ENCODE peak calls at places on chromosomes 11 and 22, in five cellular contexts. F, T, B, J and A are unnamed samples.

GRCh38 chr22:42721045-42721434 is 370 bp upstream of the A4GALT start:
- DNase-seq in F (no peak), T (no peak), B (no peak), J (no peak), A (no peak)

GRCh38 chr11:45173064-45173463 is 26.6 kb downstream of the PRDM11 start:
- DNase-seq in F (no peak), T (no peak), B (no peak), J (no peak), A (no peak)

GRCh38 chr22:29030016-29030617 is 31.5 kb downstream of the C22orf31 start:
- DNase-seq in F (no peak), T (no peak), B (peak), J (no peak), A (no peak)

GRCh38 chr11:2436013-2436520 is 8.2 kb downstream of the TRPM5 start:
- DNase-seq in F (no peak), T (no peak), B (no peak), J (no peak), A (no peak)

GRCh38 chr11:64355078-64355940 is 3.7 kb upstream of the RPS6KA4 start:
- DNase-seq in F (peak), T (peak), B (peak), J (peak), A (peak)

GRCh38 chr11:110798231-110798630 is 86.0 kb upstream of the ARHGAP20 start:
- DNase-seq in F (no peak), T (no peak), B (no peak), J (no peak), A (no peak)

GRCh38 chr22:29093501-29093921 is 20.7 kb downstream of the KREMEN1 start:
- DNase-seq in F (no peak), T (no peak), B (no peak), J (no peak), A (no peak)

GRCh38 chr11:1751999-1752906 is 1.9 kb upstream of the IFITM10 start:
- DNase-seq in F (no peak), T (no peak), B (no peak), J (no peak), A (no peak)

GRCh38 chr11:1918436-1919315 is 827 bp upstream of the TNNT3 start:
- DNase-seq in F (no peak), T (no peak), B (no peak), J (no peak), A (no peak)

GRCh38 chr22:19723990-19724827 is 870 bp downstream of the GP1BB start:
- DNase-seq in F (peak), T (peak), B (peak), J (no peak), A (no peak)

GRCh38 chr22:19724927-19725661 is 1.8 kb downstream of the GP1BB start:
- DNase-seq in F (no peak), T (no peak), B (no peak), J (no peak), A (no peak)

GRCh38 chr22:19722175-19722914 is 994 bp upstream of the GP1BB start:
- DNase-seq in F (peak), T (no peak), B (no peak), J (peak), A (no peak)

GRCh38 chr22:19722915-19723164 is 499 bp upstream of the GP1BB start:
- DNase-seq in F (no peak), T (no peak), B (no peak), J (no peak), A (no peak)

DNA sequence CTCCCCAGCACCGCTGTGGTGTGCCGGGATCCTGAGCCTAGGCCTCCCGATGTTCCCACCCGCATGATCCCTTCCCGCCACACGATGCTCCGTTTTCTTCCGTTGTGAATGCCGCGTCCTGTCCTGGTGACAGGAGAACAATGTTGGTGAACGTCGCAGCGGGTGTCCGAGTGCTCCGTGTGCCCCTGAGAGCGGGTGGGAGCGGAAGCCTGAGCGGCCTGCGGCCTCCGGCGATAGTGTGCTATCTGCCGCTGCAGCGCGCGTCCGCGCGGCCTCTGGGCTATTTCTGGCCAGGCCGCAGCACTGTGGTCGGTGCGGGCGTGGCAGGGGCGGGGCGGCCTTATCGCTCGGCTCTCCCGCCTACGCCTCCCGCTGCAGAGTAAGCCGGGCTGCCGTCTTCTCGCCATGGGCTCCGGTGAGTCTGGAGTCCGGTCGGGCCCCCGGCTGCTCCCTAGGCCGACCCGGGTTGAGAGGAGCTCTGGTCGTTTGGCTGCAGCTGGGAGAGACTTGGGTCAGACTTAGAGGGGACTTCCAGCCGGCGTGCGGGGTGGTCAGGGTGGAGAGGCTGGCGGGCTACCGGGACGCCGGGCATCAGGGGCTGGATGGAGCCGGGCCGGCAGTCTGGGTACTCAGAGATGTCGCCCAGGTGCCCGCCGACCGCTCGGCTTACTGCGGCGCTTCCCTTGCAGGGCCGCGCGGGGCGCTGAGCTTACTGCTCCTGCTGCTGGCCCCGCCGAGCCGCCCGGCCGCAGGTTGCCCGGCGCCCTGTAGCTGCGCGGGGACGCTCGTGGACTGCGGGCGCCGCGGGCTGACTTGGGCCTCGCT is at the start of gene GP1BB:
- DNase-seq in F (peak), T (peak), B (peak), J (peak), A (no peak)
- TF ChIP-seq CTCF in F (no peak), T (no peak), B (no peak), J (no peak), A (peak)

GRCh38 chr11:69721745-69722144 is 17.9 kb upstream of the FGF19 start:
- DNase-seq in F (no peak), T (no peak), B (no peak), J (no peak), A (no peak)
- TF ChIP-seq CTCF in F (no peak), T (no peak), B (peak), J (no peak), A (no peak)

GRCh38 chr11:132992838-132993680 is 539.2 kb downstream of the OPCML start:
- DNase-seq in F (no peak), T (no peak), B (no peak), J (no peak), A (no peak)
- TF ChIP-seq CTCF in F (no peak), T (no peak), B (no peak), J (no peak), A (no peak)

GRCh38 chr11:116895053-116895757 is 57.8 kb upstream of the APOA1 start:
- DNase-seq in F (peak), T (peak), B (peak), J (peak), A (peak)
- TF ChIP-seq CTCF in F (peak), T (peak), B (peak), J (peak), A (peak)

DNA sequence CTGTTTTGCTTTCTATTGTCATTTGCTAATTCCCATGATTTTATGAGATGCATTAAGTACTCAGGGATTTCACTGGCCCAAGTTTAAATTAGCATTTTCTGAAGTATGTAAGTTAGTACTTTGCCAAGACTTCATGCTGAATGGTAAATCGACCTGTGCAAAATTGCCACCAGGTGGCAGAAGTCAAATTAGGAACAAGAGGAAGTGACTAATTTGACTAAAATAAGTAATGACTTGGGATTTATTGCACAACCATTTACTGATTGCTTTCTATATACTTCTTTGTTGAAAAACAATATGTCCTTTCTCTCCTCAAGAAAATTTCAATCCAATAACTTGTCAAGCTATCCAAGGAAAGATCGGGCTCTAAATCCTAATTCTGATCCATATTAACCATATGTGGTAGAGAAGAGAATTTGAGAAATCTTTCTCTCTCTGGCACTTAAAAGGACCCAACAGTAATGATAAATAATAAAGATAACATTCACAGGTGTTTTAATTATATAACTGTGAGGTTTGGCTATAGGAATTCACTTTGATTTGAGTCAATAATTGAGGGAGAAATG is 253.7 kb upstream of the CHORDC1 start:
- DNase-seq in F (no peak), T (peak), B (peak), J (no peak), A (no peak)
- TF ChIP-seq CTCF in F (no peak), T (peak), B (no peak), J (peak), A (peak)

DNA sequence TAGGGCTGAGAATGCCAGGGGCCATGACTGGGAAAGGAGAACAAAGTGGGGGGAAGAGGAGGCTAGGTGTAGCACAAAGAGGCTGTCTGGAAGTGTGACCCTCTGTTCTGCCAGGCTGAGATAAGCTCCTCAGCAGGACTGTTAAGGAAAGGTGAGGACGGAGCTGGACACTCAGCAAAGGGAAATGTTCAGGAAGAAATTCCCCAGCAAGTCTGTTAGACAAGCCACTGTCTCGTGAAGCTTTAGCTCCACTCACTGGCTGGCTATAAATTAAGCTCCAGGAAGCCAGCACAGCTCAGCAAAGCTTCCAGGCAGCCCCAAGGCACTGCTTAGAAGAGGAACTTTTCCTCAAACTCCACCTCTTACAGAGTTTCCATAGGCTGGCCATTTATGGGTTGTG is 181.2 kb upstream of the API5 start:
- DNase-seq in F (no peak), T (peak), B (no peak), J (no peak), A (no peak)
- TF ChIP-seq CTCF in F (no peak), T (peak), B (no peak), J (peak), A (no peak)